ENCODE peak calls at places on chromosomes 5 and 9, in ten cellular contexts. T is NCI-H1417; Z is tibial artery; D is breast epithelium; V is dermis blood vessel endothelial cell; W is HFFc6; K is M059J; N is stimulated activated CD4-positive, alpha-beta T cell treated with anti-CD3 and anti-CD28 coated beads, Interleukin-15, amount 100 ng/mL, for 24 hours; I is HuH-7; E is activated effector memory CD4-positive, alpha-beta T cell treated with Interleukin-2 at 50 U/mL for 16 hours. H is an unnamed sample.

GRCh38 chr5:133109655-133110483 is 58.1 kb downstream of the HSPA4 start:
- DNase-seq in T (no peak), V (no peak), W (no peak), I (no peak), N (no peak), E (no peak), D (no peak), Z (peak), K (no peak), H (no peak)

GRCh38 chr5:58752030-58752429 is 169.2 kb downstream of the RAB3C start:
- DNase-seq in V (no peak), K (no peak), D (no peak), I (no peak), E (no peak), T (no peak), Z (no peak), N (no peak), W (no peak), H (no peak)

GRCh38 chr5:159697536-159697935 is 218.7 kb upstream of the ADRA1B start:
- DNase-seq in I (no peak), K (no peak), Z (no peak), T (no peak), V (no peak), E (no peak), D (no peak), N (no peak), W (no peak), H (no peak)

GRCh38 chr5:892390-893136 is at the start of the genes BRD9 and TRIP13:
- DNase-seq in T (peak), I (peak), K (peak), Z (peak), V (peak), N (peak), E (peak), D (peak), W (peak), H (peak)

GRCh38 chr5:160119142-160119904 is at the start of gene PWWP2A:
- DNase-seq in D (peak), Z (peak), V (peak), K (peak), W (peak), I (peak), N (peak), T (peak), E (peak), H (peak)

GRCh38 chr9:91519520-91520270 is 96.1 kb upstream of the NFIL3 start:
- DNase-seq in E (no peak), Z (no peak), I (no peak), K (no peak), D (no peak), N (no peak), V (no peak), W (no peak), T (no peak), H (no peak)

GRCh38 chr9:107351382-107352045 is 68.4 kb downstream of the RAD23B start:
- DNase-seq in V (peak), Z (no peak), N (no peak), T (no peak), I (no peak), K (peak), D (peak), E (no peak), W (no peak), H (no peak)

GRCh38 chr9:136686794-136687711 is at the start of gene AGPAT2:
- DNase-seq in I (peak), T (peak), V (peak), K (peak), N (peak), W (peak), D (peak), E (peak), Z (peak), H (peak)

GRCh38 chr9:110340306-110340705 is 2.6 kb upstream of the TXNDC8 start:
- DNase-seq in K (peak), Z (no peak), T (peak), V (peak), W (peak), I (peak), D (no peak), E (no peak), N (no peak), H (no peak)

GRCh38 chr9:32454280-32454679 is 69.8 kb downstream of the ACO1 start:
- DNase-seq in I (no peak), E (no peak), T (no peak), D (no peak), V (no peak), N (no peak), Z (no peak), W (no peak), K (no peak), H (no peak)

GRCh38 chr5:164475339-164475977 is 970.0 kb downstream of the MAT2B start:
- DNase-seq in D (no peak), K (peak), T (peak), N (no peak), V (peak), W (no peak), Z (no peak), I (peak), E (no peak), H (no peak)

GRCh38 chr9:133513214-133514088 is 11.3 kb downstream of the MYMK start:
- DNase-seq in K (no peak), N (no peak), W (no peak), I (no peak), E (no peak), V (no peak), T (peak), Z (no peak), D (no peak), H (peak)

GRCh38 chr5:169301386-169301930 is 519 bp upstream of the SLIT3 start:
- DNase-seq in D (no peak), E (no peak), V (no peak), T (no peak), K (peak), N (no peak), I (no peak), W (no peak), Z (no peak), H (peak)

GRCh38 chr9:16725066-16725465 is 145.4 kb downstream of the BNC2 start:
- DNase-seq in V (no peak), Z (no peak), K (no peak), D (no peak), T (no peak), N (no peak), W (no peak), E (no peak), I (no peak), H (no peak)

GRCh38 chr5:34656001-34656699 is at the start of gene RAI14:
- DNase-seq in Z (peak), K (peak), I (peak), E (no peak), W (peak), N (peak), V (peak), T (peak), D (peak), H (peak)

GRCh38 chr9:93267681-93268505 is 84.0 kb downstream of the WNK2 start:
- DNase-seq in K (no peak), W (no peak), Z (peak), N (no peak), V (no peak), D (peak), E (no peak), I (no peak), T (no peak), H (no peak)

GRCh38 chr9:17191095-17191494 is 56.3 kb downstream of the CNTLN start:
- DNase-seq in V (peak), E (no peak), K (peak), N (no peak), T (no peak), I (no peak), D (no peak), W (peak), Z (no peak), H (no peak)

GRCh38 chr9:125649315-125649714 is 57.7 kb downstream of the MAPKAP1 start:
- DNase-seq in K (peak), V (peak), T (peak), I (no peak), N (peak), Z (peak), W (peak), E (no peak), D (no peak), H (peak)

GRCh38 chr5:126188804-126189203 is 234.4 kb upstream of the GRAMD2B start:
- DNase-seq in K (no peak), Z (no peak), W (no peak), E (no peak), I (no peak), T (no peak), D (no peak), N (no peak), V (no peak), H (no peak)

GRCh38 chr5:103234239-103234975 is 24.2 kb upstream of the MACIR start:
- DNase-seq in N (no peak), D (no peak), I (no peak), W (peak), E (no peak), Z (no peak), V (no peak), T (no peak), K (peak), H (no peak)

GRCh38 chr5:168118042-168118668 is 173.3 kb upstream of the WWC1 start:
- DNase-seq in N (no peak), W (no peak), E (no peak), Z (no peak), T (peak), I (no peak), D (no peak), K (no peak), V (no peak), H (no peak)

GRCh38 chr9:107246259-107247254 is 36.5 kb upstream of the RAD23B start:
- DNase-seq in E (no peak), V (peak), N (peak), K (no peak), Z (no peak), D (no peak), W (no peak), T (no peak), I (no peak), H (no peak)

GRCh38 chr9:136645343-136645902 is 17.3 kb upstream of the EGFL7 start:
- DNase-seq in D (no peak), V (no peak), Z (no peak), N (no peak), W (no peak), K (no peak), E (no peak), I (no peak), T (no peak), H (no peak)

GRCh38 chr5:150146862-150147579 is 8.6 kb downstream of the PDGFRB start:
- DNase-seq in E (no peak), D (no peak), V (no peak), Z (no peak), K (no peak), W (no peak), I (no peak), N (no peak), T (no peak), H (no peak)

GRCh38 chr5:127442085-127442484 is 75.4 kb upstream of the PRRC1 start:
- DNase-seq in E (no peak), D (no peak), N (no peak), I (no peak), K (no peak), V (peak), W (peak), T (peak), Z (no peak), H (no peak)

GRCh38 chr9:4929917-4930316 is 55.2 kb upstream of the JAK2 start:
- DNase-seq in I (no peak), Z (no peak), T (no peak), V (no peak), N (no peak), K (peak), W (peak), D (no peak), E (no peak), H (no peak)

GRCh38 chr5:60223342-60223741 is 329.8 kb upstream of the PDE4D start:
- DNase-seq in W (no peak), T (no peak), V (peak), K (peak), E (no peak), N (no peak), Z (no peak), D (no peak), I (no peak), H (no peak)

GRCh38 chr5:107869459-107870115 is 198.8 kb upstream of the EFNA5 start:
- DNase-seq in W (peak), K (peak), T (no peak), D (no peak), N (no peak), Z (no peak), V (peak), I (no peak), E (no peak), H (no peak)

GRCh38 chr9:83327323-83327722 is 210.9 kb downstream of the FRMD3 start:
- DNase-seq in W (peak), N (no peak), E (no peak), T (no peak), Z (no peak), D (no peak), I (no peak), K (peak), V (no peak), H (no peak)

GRCh38 chr5:75335952-75336624 is 932 bp upstream of the HMGCR start:
- DNase-seq in N (no peak), I (peak), Z (no peak), K (peak), T (peak), E (no peak), W (peak), V (peak), D (peak), H (no peak)

GRCh38 chr5:73256012-73256411 is 83.0 kb downstream of the TMEM174 start:
- DNase-seq in E (no peak), N (no peak), T (no peak), W (no peak), V (no peak), I (no peak), Z (no peak), K (no peak), D (no peak), H (no peak)

GRCh38 chr5:180364306-180364856 is 11.2 kb upstream of the GFPT2 start:
- DNase-seq in K (no peak), W (no peak), E (no peak), T (no peak), Z (no peak), V (no peak), N (no peak), I (no peak), D (no peak), H (no peak)

GRCh38 chr5:96254980-96255681 is 177.9 kb downstream of the PCSK1 start:
- DNase-seq in D (no peak), Z (peak), E (no peak), W (peak), I (no peak), N (no peak), K (peak), T (no peak), V (peak), H (no peak)